ENCODE peak calls at places on chromosomes 13 and 19, in seven cellular contexts. T, N, X, R, O, G and M are unnamed samples.

GRCh38 chr19:55340784-55341147 is 1.1 kb downstream of the KMT5C start:
- DNase-seq in T (no peak), N (no peak), X (no peak), R (peak; percentile 63), O (no peak), G (no peak), M (no peak)

GRCh38 chr13:35926859-35927530 is 204.2 kb downstream of the DCLK1 start:
- DNase-seq in T (no peak), N (peak; percentile 19), X (no peak), R (no peak), O (no peak), G (peak; percentile 28), M (no peak)

GRCh38 chr13:56586966-56587365 is 553.8 kb upstream of the PRR20A start:
- DNase-seq in T (no peak), N (no peak), X (no peak), R (no peak), O (no peak), G (no peak), M (no peak)

GRCh38 chr19:10420444-10421239 is at the start of gene PDE4A:
- DNase-seq in T (no peak), N (peak; percentile 60), X (peak; percentile 33), R (peak; percentile 89), O (peak; percentile 44), G (no peak), M (peak; percentile 85)

GRCh38 chr19:38977445-38978314 is 2.1 kb upstream of the FBXO17 start:
- DNase-seq in T (no peak), N (peak; percentile 30), X (no peak), R (no peak), O (no peak), G (no peak), M (no peak)

GRCh38 chr19:45424191-45425058 is 708 bp upstream of the ERCC1 start:
- DNase-seq in T (peak; percentile 84), N (peak; percentile 94), X (peak; percentile 95), R (peak; percentile 89), O (peak; percentile 93), G (peak; percentile 89), M (peak; percentile 89)

GRCh38 chr13:49371943-49372636 is 71.8 kb downstream of the CAB39L start:
- DNase-seq in T (no peak), N (peak; percentile 41), X (peak; percentile 63), R (no peak), O (no peak), G (peak; percentile 15), M (no peak)

GRCh38 chr13:112894673-112895481 is 74.1 kb upstream of the MCF2L start:
- DNase-seq in T (no peak), N (no peak), X (no peak), R (no peak), O (no peak), G (no peak), M (peak; percentile 87)

GRCh38 chr13:34941835-34942731 is at the start of gene NBEA:
- DNase-seq in T (peak; percentile 11), N (peak; percentile 44), X (peak; percentile 74), R (peak; percentile 34), O (peak; percentile 56), G (peak; percentile 28), M (peak; percentile 93)

GRCh38 chr13:29935309-29935981 is 85.0 kb upstream of the UBL3 start:
- DNase-seq in T (no peak), N (no peak), X (no peak), R (no peak), O (no peak), G (no peak), M (no peak)

GRCh38 chr19:2412449-2412848 is 14.9 kb downstream of the TIMM13 start:
- DNase-seq in T (no peak), N (no peak), X (no peak), R (no peak), O (no peak), G (no peak), M (no peak)

GRCh38 chr13:26693749-26694463 is 66.7 kb downstream of the GPR12 start:
- DNase-seq in T (no peak), N (no peak), X (no peak), R (no peak), O (no peak), G (no peak), M (peak; percentile 69)

GRCh38 chr13:98813993-98814392 is 61.5 kb upstream of the SLC15A1 start:
- DNase-seq in T (no peak), N (no peak), X (peak; percentile 31), R (no peak), O (no peak), G (no peak), M (no peak)

GRCh38 chr19:42683917-42684513 is 56.3 kb downstream of the PSG3 start:
- DNase-seq in T (no peak), N (peak; percentile 63), X (peak; percentile 53), R (peak; percentile 40), O (peak; percentile 50), G (peak; percentile 57), M (peak; percentile 56)

GRCh38 chr13:72463561-72463960 is 263.9 kb downstream of the MZT1 start:
- DNase-seq in T (no peak), N (peak; percentile 67), X (no peak), R (no peak), O (peak; percentile 14), G (peak; percentile 16), M (no peak)

GRCh38 chr19:50332264-50333038 is 3.3 kb upstream of the KCNC3 start:
- DNase-seq in T (no peak), N (no peak), X (peak; percentile 20), R (peak; percentile 43), O (no peak), G (no peak), M (peak; percentile 88)

GRCh38 chr19:9986787-9987281 is 23.5 kb downstream of the COL5A3 start:
- DNase-seq in T (no peak), N (peak; percentile 19), X (no peak), R (no peak), O (peak; percentile 44), G (peak; percentile 95), M (no peak)

GRCh38 chr13:109773276-109773675 is 13.1 kb downstream of the IRS2 start:
- DNase-seq in T (no peak), N (no peak), X (peak; percentile 77), R (peak; percentile 60), O (no peak), G (no peak), M (no peak)

GRCh38 chr13:54486421-54487166 is 1458.0 kb downstream of the OLFM4 start:
- DNase-seq in T (no peak), N (no peak), X (no peak), R (no peak), O (no peak), G (no peak), M (peak; percentile 50)

GRCh38 chr13:98155475-98156111 is 12.7 kb downstream of the FARP1 start:
- DNase-seq in T (no peak), N (peak; percentile 72), X (peak; percentile 45), R (no peak), O (peak; percentile 81), G (peak; percentile 53), M (no peak)

GRCh38 chr19:18605546-18606280 is 886 bp downstream of the CRLF1 start:
- DNase-seq in T (no peak), N (no peak), X (no peak), R (no peak), O (no peak), G (no peak), M (peak; percentile 64)

GRCh38 chr19:18607222-18608101 is 863 bp upstream of the CRLF1 start:
- DNase-seq in T (no peak), N (no peak), X (no peak), R (no peak), O (no peak), G (no peak), M (peak; percentile 71)

GRCh38 chr19:18608102-18608804 is 1.7 kb upstream of the CRLF1 start:
- DNase-seq in T (no peak), N (no peak), X (no peak), R (no peak), O (no peak), G (no peak), M (no peak)

GRCh38 chr19:18605196-18605545 is 1.4 kb downstream of the CRLF1 start:
- DNase-seq in T (no peak), N (no peak), X (no peak), R (no peak), O (no peak), G (no peak), M (no peak)

GRCh38 chr19:18606281-18607221 is at the start of gene CRLF1:
- DNase-seq in T (no peak), N (no peak), X (no peak), R (no peak), O (no peak), G (no peak), M (peak; percentile 53)
- H3K4me3 ChIP-seq in T (peak within 1 kb of the TSS; percentile 45), N (no peak within 1 kb of the TSS), X (no peak within 1 kb of the TSS), R (no peak within 1 kb of the TSS), O (no peak within 1 kb of the TSS), G (peak within 1 kb of the TSS; percentile 48), M (no peak within 1 kb of the TSS)

DNA sequence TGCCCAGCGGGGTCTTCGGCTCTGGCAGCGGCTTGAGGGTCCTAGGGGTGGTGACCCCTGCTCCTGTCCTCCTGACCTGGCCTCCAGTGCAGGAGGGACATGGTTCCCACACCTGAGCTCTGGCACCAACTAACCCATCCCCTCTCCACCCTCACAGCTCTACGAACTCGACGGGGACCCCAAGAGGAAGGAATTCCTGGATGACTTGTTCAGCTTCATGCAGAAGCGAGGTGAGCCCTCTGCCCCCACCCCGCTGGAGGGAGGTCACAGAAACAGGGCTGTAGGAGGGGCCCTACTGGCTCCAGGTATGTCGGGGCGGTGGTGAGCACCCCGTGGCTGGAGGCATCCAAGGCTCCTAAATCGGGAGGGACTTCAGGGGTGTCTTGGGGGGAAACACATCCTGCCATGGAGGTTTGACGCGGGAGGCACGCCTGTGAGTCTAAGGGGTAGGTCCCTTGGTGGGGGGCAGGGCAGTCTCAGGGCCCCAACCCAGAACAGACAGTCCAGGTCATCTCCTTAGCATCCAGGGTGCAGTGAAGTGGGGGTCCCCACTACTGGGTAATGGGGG is 24.1 kb upstream of the WDR18 start:
- DNase-seq in T (no peak), N (no peak), X (no peak), R (no peak), O (no peak), G (no peak), M (peak; percentile 87)
- TF ChIP-seq CTCF in T (no peak), N (no peak), X (no peak), R (no peak), O (no peak), G (no peak), M (peak; percentile 60)

DNA sequence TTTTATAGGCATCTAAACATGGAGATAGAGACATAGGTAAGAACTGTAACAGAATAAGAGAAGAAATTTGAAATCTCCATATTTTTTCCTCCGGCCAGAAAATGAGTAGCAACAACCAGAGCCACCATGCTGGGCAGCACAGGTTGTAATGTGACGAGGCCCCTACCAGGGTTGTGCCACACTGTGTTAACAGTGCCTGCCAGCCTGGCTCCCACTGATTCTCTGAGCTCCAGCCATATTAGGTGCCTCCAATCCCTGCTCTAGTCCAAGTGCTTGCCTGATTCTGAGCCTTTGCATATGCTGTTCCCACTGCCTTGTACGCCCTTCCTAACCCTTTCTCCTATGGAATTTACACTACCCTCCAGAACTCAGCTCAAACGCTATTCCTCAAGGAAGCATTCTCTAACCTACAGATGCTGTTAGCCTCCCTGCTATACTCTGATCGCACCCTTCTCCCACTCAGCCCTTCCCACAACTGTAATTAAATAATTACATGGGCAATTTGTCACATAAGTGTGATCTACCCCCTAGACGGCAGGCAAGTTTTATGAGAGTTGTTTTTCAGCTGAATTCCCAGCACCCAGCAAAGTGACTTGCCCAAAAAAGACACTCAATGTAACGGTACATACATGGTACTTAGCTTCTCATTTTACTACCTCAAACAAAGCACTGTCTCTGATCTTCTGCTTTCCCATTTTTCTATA is 37.6 kb upstream of the STARD13 start:
- DNase-seq in T (no peak), N (no peak), X (no peak), R (no peak), O (no peak), G (no peak), M (no peak)
- H3K4me3 ChIP-seq in T (no peak overlapping the region), N (no peak overlapping the region), X (no peak overlapping the region), R (no peak overlapping the region), O (no peak overlapping the region), G (no peak overlapping the region), M (no peak overlapping the region)

GRCh38 chr19:3547767-3548282 is 8.9 kb downstream of the TEKTIP1 start:
- DNase-seq in T (no peak), N (no peak), X (no peak), R (no peak), O (no peak), G (no peak), M (no peak)
- TF ChIP-seq CTCF in T (no peak), N (no peak), X (peak; percentile 7), R (no peak), O (no peak), G (no peak), M (no peak)